ENCODE peak calls at places on chromosome 1, in six cellular contexts. K, W, T, V, Z and J are unnamed samples.

GRCh38 chr1:101207891-101208290 is 28.9 kb upstream of the S1PR1 start:
- DNase-seq in Z (no peak), V (no peak), K (no peak), W (no peak), T (no peak), J (no peak)

GRCh38 chr1:10903421-10903820 is 107.0 kb upstream of the CASZ1 start:
- DNase-seq in V (no peak), Z (no peak), K (no peak), W (no peak), T (no peak), J (no peak)

GRCh38 chr1:161201828-161202712 is at the start of gene NDUFS2:
- DNase-seq in K (peak), V (peak), T (peak), W (peak), Z (peak), J (peak)

GRCh38 chr1:78177708-78178270 is 132.0 kb downstream of the GIPC2 start:
- DNase-seq in K (no peak), Z (no peak), V (no peak), W (no peak), T (no peak), J (no peak)

GRCh38 chr1:20511518-20512428 is 3.8 kb upstream of the MUL1 start:
- DNase-seq in K (no peak), V (no peak), T (no peak), W (no peak), Z (no peak), J (no peak)

GRCh38 chr1:233327938-233328660 is 575 bp downstream of the MAP3K21 start:
- DNase-seq in K (peak), T (peak), V (no peak), W (peak), Z (peak), J (peak)

GRCh38 chr1:54375331-54376084 is 30.7 kb downstream of the SSBP3 start:
- DNase-seq in T (no peak), V (no peak), K (no peak), Z (no peak), W (no peak), J (no peak)

GRCh38 chr1:3135746-3136455 is 66.9 kb downstream of the PRDM16 start:
- DNase-seq in W (no peak), V (no peak), K (no peak), T (no peak), Z (no peak), J (no peak)

GRCh38 chr1:13624526-13624925 is 40.9 kb downstream of the PDPN start:
- DNase-seq in W (no peak), T (no peak), V (no peak), K (no peak), Z (no peak), J (no peak)

GRCh38 chr1:157176591-157177121 is 38.5 kb upstream of the ETV3 start:
- DNase-seq in K (no peak), Z (no peak), T (no peak), V (no peak), W (peak), J (no peak)

GRCh38 chr1:41823453-41823852 is 95.3 kb downstream of the HIVEP3 start:
- DNase-seq in W (no peak), T (no peak), Z (no peak), K (no peak), V (no peak), J (no peak)

GRCh38 chr1:217907504-217907903 is 276.4 kb downstream of the SPATA17 start:
- DNase-seq in Z (no peak), K (no peak), W (no peak), V (no peak), T (no peak), J (no peak)